ENCODE peak calls at places on chromosomes 5 and 9, in nine cellular contexts. H is prostate gland, I is body of pancreas, R is testis, O is stomach, M is adrenal gland, B is IMR-90, S is uterus, D is A549. U is an unnamed sample.

GRCh38 chr5:31186672-31187267 is 6.7 kb upstream of the CDH6 start:
- DNase-seq in I (no peak), S (no peak), M (no peak), H (no peak), D (peak), B (peak), R (no peak), O (no peak), U (no peak)

GRCh38 chr5:36217591-36217990 is 24.1 kb downstream of the NADK2 start:
- DNase-seq in B (no peak), O (no peak), S (no peak), R (no peak), I (no peak), D (no peak), H (no peak), M (no peak), U (no peak)

GRCh38 chr5:155936520-155937406 is 390.2 kb upstream of the SGCD start:
- DNase-seq in O (no peak), D (no peak), H (no peak), M (no peak), I (no peak), R (peak), S (no peak), B (no peak), U (no peak)

GRCh38 chr9:137694962-137695875 is 76.4 kb downstream of the EHMT1 start:
- DNase-seq in D (peak), M (peak), H (peak), O (peak), R (peak), I (peak), B (no peak), S (no peak), U (peak)

GRCh38 chr9:120383611-120383998 is 196.4 kb downstream of the CDK5RAP2 start:
- DNase-seq in O (no peak), R (no peak), D (no peak), H (no peak), M (no peak), B (no peak), I (no peak), S (no peak), U (peak)

GRCh38 chr9:35682520-35682919 is 7.2 kb downstream of the TPM2 start:
- DNase-seq in D (no peak), S (no peak), O (no peak), B (no peak), M (no peak), R (no peak), I (no peak), H (no peak), U (no peak)

GRCh38 chr9:135615666-135616620 is 23.4 kb downstream of the GLT6D1 start:
- DNase-seq in H (no peak), M (no peak), I (no peak), B (no peak), D (no peak), O (no peak), S (no peak), R (peak), U (no peak)

GRCh38 chr9:115117999-115118470 is at the start of gene TNC:
- DNase-seq in R (peak), O (peak), I (peak), B (peak), S (peak), D (peak), M (peak), H (peak), U (peak)

GRCh38 chr9:126591083-126591482 is 22.6 kb upstream of the LMX1B start:
- DNase-seq in I (no peak), H (no peak), S (no peak), R (peak), B (peak), M (no peak), O (no peak), D (peak), U (no peak)

GRCh38 chr5:134662971-134663370 is 14.4 kb downstream of the SEC24A start:
- DNase-seq in B (no peak), O (no peak), M (peak), H (no peak), I (no peak), S (no peak), R (no peak), D (no peak), U (no peak)

GRCh38 chr9:127345566-127345965 is 51.4 kb upstream of the SLC2A8 start:
- DNase-seq in H (no peak), B (no peak), O (no peak), I (no peak), D (no peak), R (no peak), S (no peak), M (no peak), U (peak)

GRCh38 chr9:127838375-127839078 is 15.9 kb downstream of the ENG start:
- DNase-seq in D (peak), O (peak), M (peak), R (peak), S (peak), H (no peak), I (peak), B (peak), U (peak)

DNA sequence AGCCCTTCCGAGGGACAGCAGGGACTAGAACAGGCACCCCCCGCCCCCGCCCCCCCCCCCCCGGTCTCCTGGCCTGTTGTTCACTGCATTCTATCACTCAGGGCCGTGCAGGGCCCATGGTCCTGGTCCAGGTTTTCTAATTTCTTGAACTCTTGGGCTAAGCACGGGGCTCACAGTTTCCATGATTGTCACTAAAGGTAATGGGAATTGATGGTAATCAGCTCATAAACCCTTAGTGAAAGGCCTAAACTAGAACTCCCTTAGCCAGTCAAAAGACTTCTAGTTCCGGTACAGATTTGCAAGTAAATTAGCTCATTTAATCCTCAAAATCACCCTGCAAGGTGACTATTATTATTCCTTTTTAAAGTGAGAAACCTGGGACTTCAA is 14.7 kb upstream of the PWWP2A start:
- DNase-seq in B (no peak), R (no peak), O (no peak), M (peak), D (no peak), H (no peak), I (no peak), S (no peak), U (no peak)
- H3K4me3 ChIP-seq in B (no peak), R (peak), O (peak), M (no peak), D (no peak), H (no peak), I (no peak), S (no peak), U (no peak)

GRCh38 chr5:96927008-96927407 is 8.9 kb upstream of the LNPEP start:
- DNase-seq in D (no peak), B (peak), I (no peak), R (no peak), S (no peak), H (no peak), O (no peak), M (no peak), U (no peak)

GRCh38 chr5:96922452-96923244 is 13.2 kb upstream of the LNPEP start:
- DNase-seq in D (no peak), O (no peak), H (no peak), B (no peak), M (no peak), S (no peak), R (no peak), I (no peak), U (no peak)

GRCh38 chr5:96924016-96924443 is 11.8 kb upstream of the LNPEP start:
- DNase-seq in O (no peak), D (no peak), M (no peak), R (no peak), B (no peak), I (peak), S (no peak), H (no peak), U (no peak)

GRCh38 chr5:96928931-96929708 is 6.8 kb upstream of the LNPEP start:
- DNase-seq in O (no peak), M (no peak), S (no peak), H (no peak), I (no peak), R (no peak), B (no peak), D (no peak), U (no peak)

GRCh38 chr5:96926275-96926674 is 9.6 kb upstream of the LNPEP start:
- DNase-seq in M (no peak), R (no peak), H (no peak), O (no peak), D (no peak), S (no peak), I (no peak), B (no peak), U (no peak)
- H3K27ac ChIP-seq in M (no peak), R (no peak), H (no peak), O (no peak), D (no peak), S (no peak), I (no peak), B (no peak), U (no peak)

GRCh38 chr9:89405832-89406231 is 87.5 kb downstream of the SECISBP2 start:
- DNase-seq in B (no peak), S (no peak), O (no peak), M (no peak), I (no peak), R (no peak), D (no peak), H (no peak), U (no peak)
- TF ChIP-seq POLR2A in B (no peak), S (no peak), O (no peak), M (no peak), I (no peak), R (no peak), D (no peak), H (no peak), U (no peak)

GRCh38 chr5:98769006-98769255 is 4.5 kb upstream of the RGMB start:
- DNase-seq in M (peak), B (no peak), I (no peak), S (no peak), H (no peak), O (peak), D (no peak), R (no peak), U (no peak)

GRCh38 chr5:98768160-98769005 is 5.1 kb upstream of the RGMB start:
- DNase-seq in M (peak), H (no peak), I (peak), O (peak), D (peak), B (peak), R (peak), S (peak), U (peak)

GRCh38 chr5:98767563-98767962 is 5.9 kb upstream of the RGMB start:
- DNase-seq in O (no peak), R (no peak), S (no peak), M (no peak), I (no peak), H (no peak), D (no peak), B (peak), U (no peak)

GRCh38 chr5:98763001-98763630 is 10.3 kb upstream of the RGMB start:
- DNase-seq in R (no peak), B (peak), M (no peak), H (no peak), D (no peak), I (no peak), S (no peak), O (no peak), U (no peak)

GRCh38 chr5:98765815-98766214 is 7.6 kb upstream of the RGMB start:
- DNase-seq in S (no peak), H (no peak), M (no peak), R (no peak), I (no peak), O (no peak), D (no peak), B (no peak), U (no peak)
- H3K4me3 ChIP-seq in S (no peak), H (no peak), M (no peak), R (no peak), I (no peak), O (no peak), D (no peak), B (no peak), U (no peak)

GRCh38 chr5:173557123-173557903 is 59.1 kb downstream of the BOD1 start:
- DNase-seq in S (no peak), R (no peak), M (no peak), B (peak), O (no peak), D (no peak), I (no peak), H (no peak), U (no peak)

GRCh38 chr5:173554989-173555705 is 61.3 kb downstream of the BOD1 start:
- DNase-seq in H (peak), I (no peak), M (no peak), S (no peak), B (no peak), D (no peak), R (no peak), O (no peak), U (no peak)

GRCh38 chr5:173550641-173551040 is 65.8 kb downstream of the BOD1 start:
- DNase-seq in S (no peak), O (no peak), I (no peak), R (no peak), M (no peak), D (no peak), H (no peak), B (no peak), U (peak)

GRCh38 chr5:173556142-173557028 is 60.1 kb downstream of the BOD1 start:
- DNase-seq in H (no peak), B (no peak), I (no peak), R (no peak), D (no peak), O (no peak), S (no peak), M (no peak), U (no peak)

DNA sequence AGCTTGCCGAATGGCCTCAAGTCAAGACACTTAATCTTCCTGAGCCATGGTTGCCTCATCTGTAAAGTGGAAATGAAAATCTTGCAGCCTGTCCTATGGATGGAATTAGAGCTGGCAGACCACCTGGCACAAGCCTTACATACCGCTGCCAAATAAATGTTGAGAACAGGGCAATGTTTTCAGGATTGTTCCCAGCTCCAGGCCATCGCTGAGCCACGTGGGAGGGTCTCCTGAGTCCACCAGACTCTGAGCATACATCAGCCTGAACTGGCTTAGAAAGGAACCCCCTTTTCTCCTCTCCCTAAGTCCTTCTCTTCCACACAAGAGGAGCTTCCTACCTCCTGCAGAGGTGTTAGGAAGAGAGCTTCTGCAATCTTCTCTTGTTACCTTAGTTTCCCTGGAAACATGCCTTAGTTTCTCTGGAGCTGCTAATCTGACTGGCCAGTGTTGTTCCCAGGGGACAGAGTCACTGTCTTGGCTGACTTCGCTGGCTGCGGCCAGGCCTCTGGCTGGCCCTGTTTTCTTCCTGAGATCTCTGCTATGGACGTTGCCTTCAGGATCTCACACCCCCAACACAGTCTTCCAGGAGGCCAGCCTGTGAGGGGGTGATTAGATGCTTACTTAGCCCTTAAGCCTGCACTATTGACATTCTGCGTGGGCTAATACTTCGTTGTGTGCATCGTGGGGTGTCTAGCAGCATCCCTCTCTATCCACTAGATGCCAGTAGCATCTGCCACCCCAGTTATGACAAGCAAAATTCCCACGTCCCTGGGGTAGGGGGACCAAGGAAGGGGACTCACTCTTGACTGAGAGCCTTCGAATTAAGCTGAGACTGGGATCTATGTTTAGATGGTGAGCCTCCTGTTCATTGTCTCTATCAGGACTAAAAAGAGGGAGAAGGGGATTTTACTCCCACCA is 62.2 kb downstream of the BOD1 start:
- DNase-seq in R (no peak), H (no peak), D (no peak), B (no peak), M (no peak), I (no peak), S (no peak), O (no peak), U (no peak)
- H3K27ac ChIP-seq in R (no peak), H (no peak), D (no peak), B (no peak), M (no peak), I (no peak), S (no peak), O (no peak), U (no peak)

DNA sequence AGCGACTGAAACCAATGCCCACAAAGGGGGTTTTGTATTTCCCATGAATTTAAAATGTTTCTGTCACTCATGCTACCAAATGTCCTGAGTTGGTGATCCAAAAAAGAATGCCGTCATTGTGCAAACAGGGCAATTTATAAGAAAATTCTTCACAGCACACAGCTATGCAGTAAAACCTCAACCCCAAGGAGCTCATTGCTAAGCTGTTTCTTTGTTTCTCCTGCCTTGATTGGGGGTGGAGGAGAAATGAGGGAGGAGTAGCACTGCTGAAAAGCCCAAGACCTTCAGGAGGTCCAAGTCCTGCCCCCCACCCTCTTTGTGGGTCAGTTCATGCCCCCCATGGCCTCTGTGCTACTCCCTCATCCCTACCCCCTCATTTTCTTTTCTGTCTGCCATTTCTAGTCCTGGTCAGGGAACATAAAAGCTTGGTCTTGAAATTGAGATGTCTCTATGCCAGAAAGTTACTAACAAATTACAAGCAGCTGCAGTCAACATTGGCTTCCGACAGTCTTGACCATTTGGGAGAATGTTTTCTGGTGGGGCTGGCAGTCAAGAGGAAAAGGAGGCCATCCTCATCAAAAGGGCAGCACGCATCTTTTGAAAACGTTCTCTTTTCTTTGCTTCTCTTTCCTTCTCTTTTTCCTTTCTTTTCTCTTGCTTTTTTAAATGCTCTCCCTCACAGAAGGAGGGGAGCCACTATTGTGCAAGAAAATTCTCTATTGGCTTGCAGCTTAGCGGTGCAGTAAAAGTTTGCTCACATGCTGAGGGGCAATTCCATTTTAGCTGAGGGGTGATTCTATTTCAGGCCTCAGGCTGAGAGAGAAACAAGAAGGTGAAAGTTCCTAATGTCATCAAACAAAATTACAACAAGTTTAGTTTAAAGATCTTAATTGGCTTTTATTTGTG is 133.4 kb downstream of the GCNT1 start:
- DNase-seq in I (no peak), O (no peak), H (no peak), S (no peak), B (no peak), D (no peak), M (no peak), R (no peak), U (no peak)
- TF ChIP-seq POLR2A in I (no peak), O (no peak), H (no peak), S (no peak), B (no peak), D (no peak), M (no peak), R (no peak), U (no peak)

GRCh38 chr5:115500225-115500624 is 44.4 kb downstream of the FEM1C start:
- DNase-seq in H (no peak), B (no peak), D (no peak), M (no peak), I (no peak), O (no peak), R (no peak), S (no peak), U (no peak)

GRCh38 chr5:115497200-115497599 is 47.4 kb downstream of the FEM1C start:
- DNase-seq in I (no peak), B (no peak), D (no peak), O (no peak), M (no peak), R (no peak), S (no peak), H (no peak), U (no peak)

GRCh38 chr5:115489725-115490124 is 54.9 kb downstream of the FEM1C start:
- DNase-seq in S (no peak), R (no peak), O (no peak), M (no peak), D (no peak), I (no peak), H (no peak), B (no peak), U (no peak)

GRCh38 chr5:115490601-115491000 is 54.0 kb downstream of the FEM1C start:
- DNase-seq in O (no peak), S (no peak), H (no peak), M (no peak), I (no peak), R (no peak), D (no peak), B (no peak), U (no peak)

DNA sequence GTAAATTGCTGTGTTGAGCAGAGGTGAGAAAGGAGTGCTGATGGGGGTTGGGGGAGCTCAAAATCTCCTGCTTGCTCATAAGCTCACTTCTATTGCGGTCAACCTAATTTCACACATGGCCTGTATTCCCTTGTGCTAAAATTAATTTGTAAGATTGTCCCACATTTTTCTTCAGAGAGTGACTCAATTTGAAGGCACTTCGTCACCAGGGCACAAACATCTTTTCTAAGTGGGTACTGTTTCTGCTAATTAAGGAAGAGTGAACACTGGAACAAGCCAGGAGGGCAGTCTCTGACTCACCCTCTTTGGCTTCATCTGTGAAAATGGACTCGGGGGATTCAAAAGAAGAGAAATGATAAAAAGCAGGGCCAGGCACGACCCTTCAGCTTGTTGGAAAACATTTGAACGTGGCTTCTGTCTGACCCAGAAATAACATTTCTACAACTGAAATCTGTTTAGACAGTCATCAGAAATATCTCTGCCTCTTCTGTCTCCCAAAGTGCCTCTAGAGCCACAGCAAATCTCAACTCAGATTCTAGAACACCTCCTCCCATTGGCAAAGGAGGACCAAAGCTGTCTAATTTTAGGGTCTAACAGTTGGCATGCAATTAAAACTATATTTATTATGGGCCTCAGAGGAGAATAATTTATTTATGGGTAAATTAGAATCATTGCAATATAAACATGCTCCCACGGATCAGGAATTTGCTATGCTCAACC is 49.8 kb downstream of the FEM1C start:
- DNase-seq in S (no peak), B (no peak), H (no peak), O (no peak), M (no peak), D (no peak), R (no peak), I (no peak), U (no peak)
- H3K4me3 ChIP-seq in S (no peak), B (no peak), H (no peak), O (no peak), M (no peak), D (no peak), R (no peak), I (no peak), U (no peak)

GRCh38 chr5:126455264-126455663 is 32.1 kb downstream of the GRAMD2B start:
- DNase-seq in B (no peak), R (no peak), O (no peak), H (no peak), S (no peak), I (no peak), D (no peak), M (no peak), U (no peak)
- H3K27ac ChIP-seq in B (no peak), R (peak), O (no peak), H (no peak), S (peak), I (no peak), D (no peak), M (no peak), U (peak)

U was measured in thyroid gland.